ENCODE peak calls at places on chromosomes 7 and 10, in four cellular contexts. G is body of pancreas, D is hepatocyte, X is uterus. P is an unnamed sample.
A peak's percentile ranks its signal among the peaks of the same experiment; 100 is the strongest.

GRCh38 chr10:130301026-130301892 is 165.1 kb downstream of the GLRX3 start:
- DNase-seq in X (no peak), D (no peak), G (peak; percentile 35), P (peak; percentile 64)

GRCh38 chr7:106901870-106902441 is 36.9 kb downstream of the PIK3CG start:
- DNase-seq in D (no peak), X (no peak), G (no peak), P (no peak)

GRCh38 chr7:101882595-101883564 is 65.5 kb downstream of the CUX1 start:
- DNase-seq in G (peak; percentile 95), D (peak; percentile 94), X (peak; percentile 91), P (peak; percentile 59)

GRCh38 chr7:69743436-69743835 is 145.2 kb downstream of the AUTS2 start:
- DNase-seq in X (no peak), D (no peak), G (no peak), P (no peak)

GRCh38 chr10:79356104-79356503 is 8.8 kb downstream of the PPIF start:
- DNase-seq in D (no peak), X (no peak), G (no peak), P (no peak)

GRCh38 chr10:44300666-44301649 is 83.9 kb downstream of the CXCL12 start:
- DNase-seq in G (peak; percentile 97), X (no peak), D (no peak), P (no peak)

GRCh38 chr10:3099291-3100092 is 32.1 kb downstream of the PFKP start:
- DNase-seq in X (no peak), G (no peak), D (peak; percentile 49), P (no peak)

GRCh38 chr10:3749597-3750351 is 35.2 kb downstream of the KLF6 start:
- DNase-seq in G (no peak), X (peak; percentile 76), D (peak; percentile 61), P (no peak)

GRCh38 chr10:97612386-97612785 is 20.9 kb downstream of the MORN4 start:
- DNase-seq in D (peak; percentile 56), G (no peak), X (no peak), P (peak; percentile 20)

GRCh38 chr10:14665304-14665703 is 109.4 kb downstream of the FAM107B start:
- DNase-seq in D (peak; percentile 58), X (no peak), G (peak; percentile 26), P (no peak)

GRCh38 chr10:60336901-60337630 is 52.6 kb downstream of the ANK3 start:
- DNase-seq in X (no peak), G (no peak), D (no peak), P (no peak)

GRCh38 chr7:101532000-101532399 is 97.1 kb downstream of the MYL10 start:
- DNase-seq in D (no peak), X (no peak), G (no peak), P (no peak)

GRCh38 chr10:97849491-97850402 is at the start of gene GOLGA7B:
- DNase-seq in G (peak; percentile 64), D (peak; percentile 89), X (no peak), P (peak; percentile 61)

GRCh38 chr10:63414481-63415260 is 51.1 kb downstream of the JMJD1C start:
- DNase-seq in G (no peak), X (no peak), D (peak; percentile 8), P (no peak)

GRCh38 chr10:91163269-91163708 is 57.2 kb upstream of the PCGF5 start:
- DNase-seq in X (peak; percentile 63), G (peak; percentile 62), D (peak; percentile 72), P (peak; percentile 62)

GRCh38 chr10:23461557-23461956 is 22.7 kb downstream of the OTUD1 start:
- DNase-seq in G (no peak), D (no peak), X (no peak), P (no peak)

GRCh38 chr7:108246227-108246837 is 116.2 kb upstream of the LAMB4 start:
- DNase-seq in G (peak; percentile 37), X (no peak), D (peak; percentile 52), P (peak; percentile 81)

GRCh38 chr7:2512713-2513112 is 6.9 kb upstream of the LFNG start:
- DNase-seq in X (no peak), G (no peak), D (no peak), P (no peak)

GRCh38 chr10:62811159-62811875 is 4.8 kb downstream of the EGR2 start:
- DNase-seq in G (no peak), D (no peak), X (no peak), P (no peak)

GRCh38 chr10:68665841-68666240 is 55.2 kb upstream of the CCAR1 start:
- DNase-seq in D (no peak), X (no peak), G (no peak), P (no peak)

GRCh38 chr7:157446322-157446721 is 109.5 kb downstream of the DNAJB6 start:
- DNase-seq in D (no peak), G (no peak), X (no peak), P (no peak)

GRCh38 chr7:152761116-152761748 is 1.7 kb downstream of the ACTR3B start:
- DNase-seq in G (no peak), X (no peak), D (no peak), P (no peak)

GRCh38 chr7:127330070-127330469 is 62.4 kb downstream of the ZNF800 start:
- DNase-seq in X (no peak), D (no peak), G (no peak), P (no peak)

GRCh38 chr7:83271212-83272099 is 108.8 kb upstream of the PCLO start:
- DNase-seq in G (no peak), D (peak; percentile 42), X (no peak), P (no peak)

GRCh38 chr7:29565982-29566746 is 2.5 kb downstream of the PRR15 start:
- DNase-seq in D (no peak), G (no peak), X (peak; percentile 23), P (no peak)

GRCh38 chr7:77479536-77480088 is 57.5 kb upstream of the PTPN12 start:
- DNase-seq in X (no peak), G (no peak), D (peak; percentile 17), P (no peak)

GRCh38 chr7:47586925-47587324 is 5.0 kb upstream of the TNS3 start:
- DNase-seq in D (peak; percentile 3), X (no peak), G (no peak), P (peak; percentile 34)

GRCh38 chr7:82007315-82007714 is 237.5 kb upstream of the HGF start:
- DNase-seq in X (no peak), D (no peak), G (no peak), P (no peak)

GRCh38 chr10:66746711-66747110 is 179.1 kb upstream of the LRRTM3 start:
- DNase-seq in X (no peak), D (no peak), G (no peak), P (no peak)

GRCh38 chr10:6476989-6477388 is 103.1 kb downstream of the PRKCQ start:
- DNase-seq in D (no peak), G (no peak), X (no peak), P (no peak)

GRCh38 chr7:74040791-74041520 is 13.0 kb downstream of the ELN start:
- DNase-seq in X (no peak), D (no peak), G (no peak), P (no peak)

GRCh38 chr7:74040101-74040790 is 12.3 kb downstream of the ELN start:
- DNase-seq in G (no peak), X (no peak), D (no peak), P (no peak)

GRCh38 chr7:74044366-74045350 is 16.7 kb downstream of the ELN start:
- DNase-seq in G (no peak), D (no peak), X (no peak), P (no peak)

GRCh38 chr7:74043523-74043951 is 15.6 kb downstream of the ELN start:
- DNase-seq in D (no peak), X (peak; percentile 57), G (peak; percentile 67), P (no peak)

GRCh38 chr7:74042746-74043522 is 15.0 kb downstream of the ELN start:
- DNase-seq in D (no peak), G (peak; percentile 83), X (peak; percentile 51), P (peak; percentile 69)
- H3K27me3 ChIP-seq in D (no peaks in the 10 kb centered on the region), G (no peaks in the 10 kb centered on the region), X (no peaks in the 10 kb centered on the region), P (no peaks in the 10 kb centered on the region)

DNA sequence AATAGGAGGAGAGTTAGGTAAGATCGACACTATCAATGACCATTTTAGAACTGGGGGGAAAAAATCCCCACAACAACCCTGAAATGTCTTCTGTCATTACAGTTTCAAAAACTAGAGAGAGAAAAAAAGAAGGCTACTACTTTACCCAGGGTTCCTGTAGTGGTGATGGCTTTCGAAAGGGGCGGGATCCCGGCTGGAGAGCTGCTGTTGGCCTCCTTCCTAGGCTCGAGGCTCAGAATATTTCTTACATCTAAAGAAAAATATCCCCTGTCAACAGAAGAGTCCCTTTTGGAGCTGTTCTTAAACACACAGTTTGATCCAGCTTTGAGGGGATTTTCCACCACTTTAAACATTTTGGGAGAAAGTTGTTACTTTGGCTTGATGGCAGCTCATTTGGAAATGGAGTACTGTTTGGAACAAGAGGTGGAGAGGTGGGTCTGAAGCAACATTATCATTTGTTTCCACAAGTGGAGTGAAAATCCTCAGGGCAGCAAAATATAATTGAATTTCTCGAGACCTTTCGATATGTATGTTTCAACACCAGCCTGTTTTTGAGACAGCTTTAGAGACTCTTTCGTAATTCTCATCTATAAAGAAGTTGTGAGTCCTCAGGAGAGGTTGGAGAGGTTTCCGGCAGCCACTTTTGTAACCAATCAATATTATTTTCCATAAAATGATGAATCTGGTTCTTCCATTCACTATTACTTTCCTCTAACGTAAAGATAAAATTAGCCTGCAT is 5.1 kb downstream of the HOXA13 start:
- DNase-seq in G (peak; percentile 1), D (no peak), X (no peak), P (no peak)
- H3K27me3 ChIP-seq in G (peaks cover 84% of the 10 kb centered on the region), D (peaks cover 83% of the 10 kb centered on the region), X (peaks cover 35% of the 10 kb centered on the region), P (peaks cover 76% of the 10 kb centered on the region)

GRCh38 chr7:312409-312808 is 22.4 kb downstream of the FOXL3 start:
- DNase-seq in D (no peak), X (no peak), G (no peak), P (no peak)
- H3K27me3 ChIP-seq in D (no peaks in the 10 kb centered on the region), X (no peaks in the 10 kb centered on the region), G (no peaks in the 10 kb centered on the region), P (no peaks in the 10 kb centered on the region)

GRCh38 chr10:61763778-61764177 is 101.0 kb downstream of the CABCOCO1 start:
- DNase-seq in X (no peak), D (no peak), G (no peak), P (no peak)
- H3K27me3 ChIP-seq in X (no peaks in the 10 kb centered on the region), D (no peaks in the 10 kb centered on the region), G (no peaks in the 10 kb centered on the region), P (no peaks in the 10 kb centered on the region)

DNA sequence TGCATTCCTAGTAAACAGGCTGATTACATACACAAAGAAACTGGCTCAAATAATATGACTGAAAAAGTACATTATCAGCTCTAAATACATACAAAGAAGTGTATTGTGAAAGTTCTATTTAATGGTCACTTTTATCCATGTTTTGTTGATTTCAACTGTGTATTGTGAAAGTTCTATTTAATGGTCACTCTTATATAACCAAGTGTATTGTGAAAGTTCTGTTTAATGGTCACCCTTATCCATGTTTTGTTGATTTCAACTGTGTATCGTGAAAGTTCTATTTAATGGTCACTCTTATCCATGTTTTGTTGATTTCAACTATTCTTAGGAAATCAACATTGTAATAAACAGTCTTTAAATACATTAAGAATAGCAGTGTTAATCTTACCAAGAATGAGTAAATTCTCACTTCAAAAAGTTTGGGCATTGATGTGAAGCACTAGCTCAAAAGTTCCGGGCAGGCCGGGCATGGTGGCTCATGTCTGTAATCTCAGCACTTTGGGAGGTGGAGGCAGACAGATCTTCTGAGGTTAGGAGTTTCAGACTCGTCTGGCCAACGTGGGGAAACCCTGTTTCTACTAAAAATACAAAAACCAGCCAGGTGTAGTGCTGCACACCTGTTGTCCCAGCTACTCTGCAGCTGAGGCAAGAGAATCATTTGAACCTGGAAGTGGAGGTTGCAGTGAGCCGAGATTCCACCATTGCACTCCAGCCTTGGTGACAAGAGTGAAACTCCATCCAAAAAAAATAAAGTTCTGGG is 34.8 kb upstream of the FEZF1 start:
- DNase-seq in X (no peak), G (no peak), D (no peak), P (no peak)
- H3K27me3 ChIP-seq in X (no peaks in the 10 kb centered on the region), G (no peaks in the 10 kb centered on the region), D (no peaks in the 10 kb centered on the region), P (no peaks in the 10 kb centered on the region)

GRCh38 chr7:156173346-156173745 is 361.1 kb upstream of the SHH start:
- DNase-seq in D (no peak), G (no peak), X (no peak), P (no peak)
- H3K27me3 ChIP-seq in D (no peaks in the 10 kb centered on the region), G (no peaks in the 10 kb centered on the region), X (no peaks in the 10 kb centered on the region), P (no peaks in the 10 kb centered on the region)

GRCh38 chr10:80670774-80671173 is 133.1 kb downstream of the SH2D4B start:
- DNase-seq in D (no peak), G (no peak), X (no peak), P (no peak)
- H3K27me3 ChIP-seq in D (no peaks in the 10 kb centered on the region), G (no peaks in the 10 kb centered on the region), X (no peaks in the 10 kb centered on the region), P (no peaks in the 10 kb centered on the region)